ENCODE peak calls at places on chromosome 21, in eight cellular contexts. E is Panc1; F is cardiac muscle cell; X is NCI-H2029; J is stimulated activated CD8-positive, alpha-beta memory T cell treated with anti-CD3 and anti-CD28 coated beads, Interleukin-4, amount 100 ng/mL, for 24 hours; R is CD8-positive, alpha-beta T cell; T is AG09309; Z is type B pancreatic cell. W is an unnamed sample.
A peak's percentile ranks its signal among the peaks of the same experiment; 100 is the strongest.

GRCh38 chr21:26553921-26554320 is 19.2 kb downstream of the CYYR1 start:
- DNase-seq in E (no peak), J (no peak), R (no peak), F (no peak), T (no peak), X (no peak), Z (no peak), W (no peak)

GRCh38 chr21:34684174-34684876 is 15.5 kb downstream of the CLIC6 start:
- DNase-seq in Z (no peak), R (no peak), E (no peak), T (no peak), X (no peak), J (no peak), F (no peak), W (no peak)

GRCh38 chr21:36297938-36298572 is 21.9 kb upstream of the MORC3 start:
- DNase-seq in E (no peak), R (peak; percentile 61), F (no peak), T (no peak), Z (no peak), J (peak; percentile 31), X (peak; percentile 15), W (peak; percentile 22)

GRCh38 chr21:37562920-37563640 is 196.5 kb downstream of the DYRK1A start:
- DNase-seq in Z (no peak), T (no peak), F (no peak), X (peak; percentile 38), J (no peak), R (no peak), E (no peak), W (no peak)

GRCh38 chr21:45880097-45881068 is 101.2 kb upstream of the COL6A1 start:
- DNase-seq in T (peak; percentile 18), J (peak; percentile 58), E (peak; percentile 10), X (no peak), R (peak; percentile 59), Z (no peak), F (peak; percentile 90), W (peak; percentile 62)

GRCh38 chr21:44092201-44092600 is 15.0 kb upstream of the PWP2 start:
- DNase-seq in E (no peak), X (no peak), Z (peak; percentile 58), F (no peak), R (no peak), J (no peak), T (no peak), W (no peak)

GRCh38 chr21:36466061-36466511 is 13.8 kb downstream of the CLDN14 start:
- DNase-seq in J (no peak), T (no peak), E (no peak), X (no peak), R (no peak), Z (no peak), F (no peak), W (no peak)

GRCh38 chr21:38804617-38805281 is 980 bp upstream of the ETS2 start:
- DNase-seq in Z (no peak), T (no peak), J (no peak), F (peak; percentile 74), R (no peak), X (peak; percentile 57), E (no peak), W (peak; percentile 29)

GRCh38 chr21:33299181-33299752 is 25.5 kb upstream of the IFNAR1 start:
- DNase-seq in F (no peak), T (no peak), E (no peak), R (peak; percentile 9), X (no peak), J (no peak), Z (peak; percentile 58), W (peak; percentile 10)

GRCh38 chr21:33036430-33037162 is 10.9 kb downstream of the OLIG2 start:
- DNase-seq in E (no peak), R (no peak), J (no peak), F (no peak), Z (no peak), T (peak; percentile 13), X (no peak), W (no peak)

GRCh38 chr21:29080454-29080930 is 7.0 kb upstream of the CCT8 start:
- DNase-seq in T (no peak), E (no peak), F (no peak), Z (no peak), X (peak; percentile 82), J (no peak), R (no peak), W (no peak)

GRCh38 chr21:44537930-44538911 is 1.8 kb downstream of the KRTAP10-1 start:
- DNase-seq in Z (no peak), R (no peak), T (no peak), J (no peak), F (no peak), E (no peak), X (no peak), W (no peak)

GRCh38 chr21:36839123-36839522 is 127.3 kb downstream of the HLCS start:
- DNase-seq in J (no peak), Z (no peak), R (no peak), E (no peak), X (peak; percentile 51), F (no peak), T (peak; percentile 39), W (no peak)

GRCh38 chr21:45365608-45366241 is 39.2 kb upstream of the COL18A1 start:
- DNase-seq in J (no peak), E (no peak), R (no peak), F (no peak), Z (no peak), X (no peak), T (no peak), W (no peak)

GRCh38 chr21:31696424-31696823 is 35.5 kb downstream of the SCAF4 start:
- DNase-seq in J (no peak), Z (no peak), R (no peak), T (no peak), F (no peak), E (no peak), X (no peak), W (no peak)

GRCh38 chr21:43910460-43910859 is 45.4 kb downstream of the AGPAT3 start:
- DNase-seq in E (no peak), Z (no peak), R (no peak), X (no peak), T (no peak), F (no peak), J (no peak), W (no peak)

GRCh38 chr21:29638138-29638537 is 301.7 kb downstream of the GRIK1 start:
- DNase-seq in X (no peak), F (no peak), J (no peak), E (no peak), T (no peak), R (no peak), Z (no peak), W (no peak)

GRCh38 chr21:43332872-43333300 is 94.0 kb downstream of the SIK1 start:
- DNase-seq in Z (no peak), J (no peak), T (no peak), R (no peak), F (no peak), E (no peak), X (no peak), W (no peak)

GRCh38 chr21:25563399-25564116 is 43.7 kb downstream of the MRPL39 start:
- DNase-seq in J (no peak), F (no peak), R (no peak), E (no peak), X (no peak), T (no peak), Z (no peak), W (no peak)

GRCh38 chr21:41707231-41707988 is 59.4 kb downstream of the RIPK4 start:
- DNase-seq in Z (no peak), F (no peak), X (peak; percentile 93), J (no peak), T (no peak), E (no peak), R (no peak), W (no peak)

GRCh38 chr21:31103163-31103562 is 64.9 kb upstream of the KRTAP19-8 start:
- DNase-seq in T (no peak), X (no peak), F (no peak), R (no peak), E (no peak), J (no peak), Z (no peak), W (no peak)

GRCh38 chr21:42522771-42523170 is 9.1 kb downstream of the SLC37A1 start:
- DNase-seq in Z (no peak), T (no peak), R (no peak), J (no peak), X (no peak), F (no peak), E (no peak), W (no peak)

GRCh38 chr21:16179732-16180131 is 449.9 kb downstream of the USP25 start:
- DNase-seq in R (no peak), Z (no peak), X (no peak), J (no peak), E (no peak), F (no peak), T (no peak), W (no peak)

GRCh38 chr21:45981641-45982255 is at the start of gene COL6A1:
- DNase-seq in F (peak; percentile 80), J (no peak), T (no peak), Z (peak; percentile 71), R (peak; percentile 29), E (no peak), X (no peak), W (peak; percentile 45)

GRCh38 chr21:25494804-25495203 is 112.5 kb downstream of the MRPL39 start:
- DNase-seq in J (no peak), T (no peak), R (no peak), F (no peak), Z (no peak), E (no peak), X (no peak), W (no peak)

GRCh38 chr21:28754127-28754611 is 238.5 kb downstream of the LTN1 start:
- DNase-seq in J (no peak), E (no peak), Z (no peak), X (no peak), F (peak; percentile 93), R (no peak), T (peak; percentile 97), W (no peak)

GRCh38 chr21:44397431-44398031 is 44.1 kb downstream of the TRPM2 start:
- DNase-seq in Z (peak; percentile 67), T (no peak), F (no peak), R (no peak), J (no peak), E (no peak), X (no peak), W (no peak)

GRCh38 chr21:31220567-31220966 is 123.5 kb downstream of the TIAM1 start:
- DNase-seq in J (no peak), E (no peak), F (no peak), X (no peak), R (no peak), Z (no peak), T (no peak), W (no peak)

GRCh38 chr21:45552696-45553391 is 10.6 kb upstream of the SLC19A1 start:
- DNase-seq in Z (no peak), J (no peak), F (no peak), T (no peak), R (no peak), E (no peak), X (no peak), W (no peak)

GRCh38 chr21:31557421-31557955 is 102.0 kb upstream of the SOD1 start:
- DNase-seq in F (peak; percentile 33), Z (peak; percentile 70), T (no peak), J (no peak), E (no peak), R (peak; percentile 3), X (peak; percentile 26), W (no peak)

GRCh38 chr21:42346866-42347600 is 3.8 kb downstream of the TFF2 start:
- DNase-seq in F (no peak), E (no peak), X (no peak), T (no peak), Z (peak; percentile 59), R (no peak), J (no peak), W (no peak)

GRCh38 chr21:35323947-35324346 is 274.8 kb upstream of the RUNX1 start:
- DNase-seq in Z (no peak), E (no peak), T (no peak), X (no peak), F (no peak), J (no peak), R (no peak), W (no peak)

GRCh38 chr21:30072496-30072895 is 94.1 kb downstream of the CLDN17 start:
- DNase-seq in X (no peak), R (no peak), T (no peak), E (no peak), F (peak; percentile 56), Z (no peak), J (no peak), W (no peak)

GRCh38 chr21:45234906-45235305 is 52.8 kb downstream of the POFUT2 start:
- DNase-seq in Z (no peak), R (no peak), E (no peak), J (no peak), F (no peak), T (no peak), X (no peak), W (no peak)

W was measured in stimulated activated CD4-positive, alpha-beta T cell treated with anti-CD3 and anti-CD28 coated beads, Interleukin-1b, Interleukin-23, amount 100 ng/mL, for 4 hours.